ENCODE peak calls at places on chromosomes 2 and 18, in seven cellular contexts. O is H9, P is GM13977, R is SW480, D is coronary artery, L is GM12878, B is HL-60. Q is an unnamed sample.

GRCh38 chr2:109171444-109172334 is 42.7 kb downstream of the SH3RF3 start:
- DNase-seq in O (no peak), P (no peak), R (peak), D (peak), L (no peak), B (no peak), Q (peak)

GRCh38 chr18:10374195-10374594 is 80.2 kb upstream of the APCDD1 start:
- DNase-seq in O (no peak), P (no peak), R (no peak), D (no peak), L (no peak), B (no peak), Q (no peak)

GRCh38 chr2:234275515-234275914 is 221.4 kb downstream of the ARL4C start:
- DNase-seq in O (no peak), P (no peak), R (no peak), D (no peak), L (no peak), B (no peak), Q (no peak)

GRCh38 chr2:208046686-208047085 is 21.4 kb upstream of the PLEKHM3 start:
- DNase-seq in O (no peak), P (no peak), R (no peak), D (no peak), L (no peak), B (no peak), Q (no peak)

GRCh38 chr2:117257369-117257768 is 557.1 kb upstream of the DDX18 start:
- DNase-seq in O (no peak), P (no peak), R (no peak), D (no peak), L (no peak), B (no peak), Q (no peak)

GRCh38 chr2:178317807-178318206 is 123.5 kb downstream of the OSBPL6 start:
- DNase-seq in O (no peak), P (no peak), R (no peak), D (no peak), L (no peak), B (no peak), Q (no peak)

GRCh38 chr2:85536479-85536878 is 2.5 kb upstream of the MAT2A start:
- DNase-seq in O (no peak), P (no peak), R (peak), D (no peak), L (no peak), B (no peak), Q (peak)

GRCh38 chr2:127577973-127578372 is 42.5 kb downstream of the MYO7B start:
- DNase-seq in O (no peak), P (no peak), R (no peak), D (peak), L (no peak), B (no peak), Q (no peak)

GRCh38 chr2:241692448-241692847 is 5.8 kb upstream of the DTYMK start:
- DNase-seq in O (no peak), P (no peak), R (no peak), D (no peak), L (no peak), B (no peak), Q (no peak)

GRCh38 chr2:65059071-65059470 is 2.9 kb downstream of the CEP68 start:
- DNase-seq in O (no peak), P (peak), R (no peak), D (no peak), L (no peak), B (no peak), Q (no peak)

GRCh38 chr2:26298286-26298637 is 47.7 kb upstream of the SELENOI start:
- DNase-seq in O (no peak), P (no peak), R (no peak), D (no peak), L (no peak), B (no peak), Q (no peak)

GRCh38 chr18:48896875-48897511 is 53.8 kb downstream of the SMAD7 start:
- DNase-seq in O (peak), P (peak), R (peak), D (peak), L (peak), B (peak), Q (peak)

GRCh38 chr2:129888461-129888860 is 91.0 kb upstream of the RAB6C start:
- DNase-seq in O (no peak), P (no peak), R (no peak), D (peak), L (no peak), B (no peak), Q (no peak)

GRCh38 chr2:136008205-136008865 is 22.9 kb upstream of the DARS1 start:
- DNase-seq in O (no peak), P (no peak), R (peak), D (no peak), L (no peak), B (peak), Q (no peak)

GRCh38 chr2:159134979-159135378 is 151.5 kb downstream of the WDSUB1 start:
- DNase-seq in O (no peak), P (no peak), R (no peak), D (no peak), L (no peak), B (no peak), Q (no peak)

GRCh38 chr2:238999290-238999741 is 151.4 kb downstream of the TWIST2 start:
- DNase-seq in O (no peak), P (no peak), R (no peak), D (peak), L (no peak), B (no peak), Q (peak)

GRCh38 chr18:31821452-31822171 is 60.9 kb upstream of the SLC25A52 start:
- DNase-seq in O (no peak), P (no peak), R (no peak), D (no peak), L (no peak), B (no peak), Q (no peak)

GRCh38 chr2:68825891-68826290 is 45.3 kb downstream of the BMP10 start:
- DNase-seq in O (no peak), P (no peak), R (no peak), D (no peak), L (no peak), B (no peak), Q (no peak)

GRCh38 chr2:157355618-157356017 is 30.0 kb upstream of the ERMN start:
- DNase-seq in O (no peak), P (no peak), R (peak), D (no peak), L (no peak), B (no peak), Q (no peak)

GRCh38 chr2:215136669-215137328 is 1.6 kb downstream of the ABCA12 start:
- DNase-seq in O (no peak), P (no peak), R (peak), D (no peak), L (peak), B (no peak), Q (peak)

GRCh38 chr2:88188741-88189140 is 18.6 kb downstream of the THNSL2 start:
- DNase-seq in O (no peak), P (no peak), R (no peak), D (no peak), L (no peak), B (no peak), Q (no peak)

GRCh38 chr18:79309572-79310278 is 86.0 kb upstream of the NFATC1 start:
- DNase-seq in O (no peak), P (no peak), R (no peak), D (no peak), L (no peak), B (no peak), Q (no peak)

GRCh38 chr2:73920577-73921545 is 5.8 kb upstream of the DGUOK start:
- DNase-seq in O (peak), P (no peak), R (peak), D (no peak), L (no peak), B (peak), Q (peak)

GRCh38 chr2:169002151-169002738 is 28.9 kb downstream of the ABCB11 start:
- DNase-seq in O (no peak), P (no peak), R (no peak), D (no peak), L (no peak), B (no peak), Q (no peak)

GRCh38 chr2:236040600-236041328 is 127.4 kb downstream of the GBX2 start:
- DNase-seq in O (no peak), P (no peak), R (no peak), D (no peak), L (no peak), B (no peak), Q (no peak)

GRCh38 chr2:224520064-224520463 is 65.1 kb downstream of the CUL3 start:
- DNase-seq in O (no peak), P (peak), R (no peak), D (no peak), L (peak), B (no peak), Q (no peak)

GRCh38 chr2:1648241-1649102 is 95.8 kb downstream of the PXDN start:
- DNase-seq in O (no peak), P (no peak), R (no peak), D (peak), L (no peak), B (no peak), Q (no peak)

GRCh38 chr2:54239427-54239826 is 16.6 kb downstream of the TSPYL6 start:
- DNase-seq in O (no peak), P (no peak), R (no peak), D (no peak), L (no peak), B (no peak), Q (no peak)

GRCh38 chr2:29281585-29281984 is 166.4 kb downstream of the CLIP4 start:
- DNase-seq in O (peak), P (no peak), R (no peak), D (peak), L (no peak), B (no peak), Q (no peak)

GRCh38 chr2:62794791-62795190 is 89.3 kb downstream of the EHBP1 start:
- DNase-seq in O (no peak), P (no peak), R (no peak), D (no peak), L (no peak), B (no peak), Q (peak)

GRCh38 chr2:168518555-168519066 is 62.5 kb downstream of the CERS6 start:
- DNase-seq in O (no peak), P (no peak), R (peak), D (no peak), L (no peak), B (no peak), Q (peak)

GRCh38 chr2:177056540-177056939 is 156.1 kb upstream of the HNRNPA3 start:
- DNase-seq in O (peak), P (no peak), R (peak), D (no peak), L (no peak), B (no peak), Q (peak)

GRCh38 chr18:27844416-27844792 is 332.5 kb downstream of the CDH2 start:
- DNase-seq in O (no peak), P (no peak), R (peak), D (no peak), L (no peak), B (no peak), Q (no peak)

GRCh38 chr2:54594048-54594447 is 129.4 kb upstream of the EML6 start:
- DNase-seq in O (no peak), P (no peak), R (no peak), D (no peak), L (no peak), B (peak), Q (no peak)

GRCh38 chr18:77201508-77201907 is 48.1 kb upstream of the GALR1 start:
- DNase-seq in O (no peak), P (no peak), R (no peak), D (no peak), L (no peak), B (no peak), Q (no peak)

GRCh38 chr2:191935247-191935646 is 88.4 kb upstream of the CAVIN2 start:
- DNase-seq in O (no peak), P (no peak), R (no peak), D (no peak), L (no peak), B (no peak), Q (peak)

GRCh38 chr18:24544141-24544498 is 83.7 kb downstream of the HRH4 start:
- DNase-seq in O (no peak), P (peak), R (peak), D (no peak), L (no peak), B (no peak), Q (peak)

GRCh38 chr2:168136392-168136977 is 110.9 kb downstream of the STK39 start:
- DNase-seq in O (no peak), P (peak), R (peak), D (no peak), L (no peak), B (no peak), Q (peak)